ENCODE peak calls at places on chromosomes 5 and 9, in five cellular contexts. S, G, R, H and F are unnamed samples.
A peak's percentile ranks its signal among the peaks of the same experiment; 100 is the strongest.

GRCh38 chr9:133796562-133796961 is 58.4 kb upstream of the SARDH start:
- DNase-seq in S (no peak), G (no peak), R (no peak), H (no peak), F (no peak)

GRCh38 chr9:130896233-130897012 is at the start of gene QRFP:
- DNase-seq in S (no peak), G (no peak), R (no peak), H (no peak), F (no peak)

GRCh38 chr9:105299190-105299854 is 54.9 kb downstream of the SLC44A1 start:
- DNase-seq in S (peak; percentile 98), G (no peak), R (peak; percentile 84), H (peak; percentile 98), F (no peak)

GRCh38 chr5:72487151-72487550 is 20.1 kb downstream of the ZNF366 start:
- DNase-seq in S (no peak), G (no peak), R (no peak), H (no peak), F (no peak)

GRCh38 chr5:56816546-56817081 is 1.3 kb downstream of the MAP3K1 start:
- DNase-seq in S (peak; percentile 54), G (peak; percentile 11), R (peak; percentile 62), H (peak; percentile 50), F (peak; percentile 85)

GRCh38 chr9:126699401-126699851 is 85.7 kb downstream of the LMX1B start:
- DNase-seq in S (no peak), G (no peak), R (no peak), H (no peak), F (peak; percentile 79)

GRCh38 chr5:141515946-141516647 is 27.2 kb downstream of the PCDHGC5 start:
- DNase-seq in S (no peak), G (no peak), R (no peak), H (no peak), F (no peak)

GRCh38 chr5:151923865-151924264 is 786 bp downstream of the GLRA1 start:
- DNase-seq in S (no peak), G (no peak), R (no peak), H (peak; percentile 26), F (no peak)

GRCh38 chr5:159786201-159786600 is 130.1 kb upstream of the ADRA1B start:
- DNase-seq in S (no peak), G (no peak), R (no peak), H (no peak), F (no peak)

GRCh38 chr5:150656191-150657132 is 4.6 kb upstream of the MYOZ3 start:
- DNase-seq in S (no peak), G (peak; percentile 43), R (peak; percentile 96), H (no peak), F (peak; percentile 92)

GRCh38 chr5:10059611-10060379 is 189.9 kb downstream of the ATPSCKMT start:
- DNase-seq in S (no peak), G (no peak), R (no peak), H (no peak), F (no peak)

GRCh38 chr9:104743377-104743985 is 4.0 kb upstream of the NIPSNAP3A start:
- DNase-seq in S (peak; percentile 73), G (no peak), R (peak; percentile 61), H (peak; percentile 72), F (no peak)

GRCh38 chr9:109652971-109653370 is 127.0 kb upstream of the PALM2AKAP2 start:
- DNase-seq in S (peak; percentile 16), G (no peak), R (peak; percentile 43), H (peak; percentile 53), F (no peak)

GRCh38 chr9:21708846-21709245 is 93.6 kb upstream of the MTAP start:
- DNase-seq in S (no peak), G (no peak), R (no peak), H (no peak), F (no peak)

GRCh38 chr5:56328753-56329560 is 95.8 kb upstream of the ANKRD55 start:
- DNase-seq in S (peak; percentile 76), G (no peak), R (no peak), H (peak; percentile 76), F (no peak)

GRCh38 chr9:12748016-12748415 is 26.8 kb upstream of the LURAP1L start:
- DNase-seq in S (peak; percentile 84), G (no peak), R (peak; percentile 39), H (peak; percentile 68), F (no peak)

GRCh38 chr9:136057236-136058151 is 37.6 kb downstream of the NACC2 start:
- DNase-seq in S (no peak), G (no peak), R (no peak), H (no peak), F (no peak)

GRCh38 chr5:112390327-112390726 is 28.8 kb downstream of the EPB41L4A start:
- DNase-seq in S (no peak), G (no peak), R (no peak), H (no peak), F (no peak)

GRCh38 chr5:167244583-167244982 is 1046.9 kb upstream of the WWC1 start:
- DNase-seq in S (no peak), G (no peak), R (no peak), H (peak; percentile 3), F (no peak)

GRCh38 chr5:178149199-178149932 is 4.3 kb downstream of the NHP2 start:
- DNase-seq in S (peak; percentile 19), G (no peak), R (no peak), H (peak; percentile 39), F (no peak)

GRCh38 chr9:119726035-119726434 is 356.8 kb upstream of the BRINP1 start:
- DNase-seq in S (no peak), G (no peak), R (no peak), H (no peak), F (no peak)

GRCh38 chr5:176836811-176837706 is 26.7 kb downstream of the UNC5A start:
- DNase-seq in S (no peak), G (no peak), R (no peak), H (no peak), F (no peak)

GRCh38 chr5:17411436-17411835 is 86.6 kb upstream of the TAF11L2 start:
- DNase-seq in S (peak; percentile 69), G (no peak), R (no peak), H (peak; percentile 85), F (no peak)

GRCh38 chr5:69300537-69301203 is 31.9 kb downstream of the CCDC125 start:
- DNase-seq in S (peak; percentile 4), G (no peak), R (no peak), H (no peak), F (no peak)

GRCh38 chr9:91034521-91034920 is 232.9 kb downstream of the SYK start:
- DNase-seq in S (no peak), G (no peak), R (no peak), H (no peak), F (no peak)

GRCh38 chr5:135254183-135254582 is 144.8 kb downstream of the MACROH2A1 start:
- DNase-seq in S (no peak), G (no peak), R (no peak), H (no peak), F (no peak)

GRCh38 chr9:133995012-133995896 is 3.1 kb upstream of the VAV2 start:
- DNase-seq in S (no peak), G (no peak), R (peak; percentile 38), H (peak; percentile 26), F (no peak)

GRCh38 chr9:68883224-68883623 is 130.7 kb downstream of the PRKACG start:
- DNase-seq in S (no peak), G (no peak), R (no peak), H (no peak), F (no peak)

GRCh38 chr5:133653602-133653995 is 41.3 kb upstream of the FSTL4 start:
- DNase-seq in S (no peak), G (no peak), R (no peak), H (no peak), F (no peak)

GRCh38 chr5:167716376-167716775 is 575.1 kb upstream of the WWC1 start:
- DNase-seq in S (peak; percentile 77), G (no peak), R (peak; percentile 65), H (peak; percentile 63), F (no peak)

GRCh38 chr5:17441351-17441750 is 56.7 kb upstream of the TAF11L2 start:
- DNase-seq in S (peak; percentile 95), G (no peak), R (peak; percentile 69), H (peak; percentile 97), F (no peak)